ENCODE peak calls at places on chromosome 22, in ten cellular contexts. G is NCI-H146; R is stimulated activated CD4-positive, alpha-beta T cell treated with anti-CD3 and anti-CD28 coated beads, Interleukin-2, amount 100 ng/mL, for 24 hours; W is GM12865; S is neural progenitor cell; F is activated T-helper 9 cell treated with anti-CD3 and anti-CD28 coated beads, Interleukin-2, amount 50 U/mL, for 16 hours; Z is effector CD4-positive, alpha-beta T cell; E is activated CD8-positive, alpha-beta T cell treated with anti-CD3 and anti-CD28 coated beads, Interleukin-2, amount 10 ng/mL, durations not matched to agents 7 days and 5 days; B is heart left ventricle; X is skeletal muscle cell. L is an unnamed sample.

GRCh38 chr22:41403532-41404318 is 22.0 kb downstream of the TEF start:
- DNase-seq in E (peak), W (peak), G (peak), X (no peak), Z (peak), S (peak), R (peak), B (peak), F (peak), L (peak)

GRCh38 chr22:22022255-22022840 is 39.8 kb upstream of the TOP3B start:
- DNase-seq in G (no peak), R (no peak), S (no peak), W (no peak), X (no peak), F (no peak), B (no peak), E (no peak), Z (no peak), L (no peak)

GRCh38 chr22:49650336-49651241 is 177.1 kb downstream of the BRD1 start:
- DNase-seq in W (no peak), R (no peak), F (no peak), X (no peak), G (no peak), S (no peak), E (no peak), B (no peak), Z (no peak), L (no peak)

GRCh38 chr22:49999901-50000586 is 12.5 kb downstream of the IL17REL start:
- DNase-seq in X (no peak), F (no peak), G (no peak), S (no peak), Z (no peak), W (no peak), R (no peak), E (no peak), B (no peak), L (no peak)

GRCh38 chr22:43213066-43213465 is 26.1 kb upstream of the TTLL12 start:
- DNase-seq in Z (no peak), F (no peak), S (peak), E (no peak), G (no peak), X (no peak), B (no peak), W (no peak), R (no peak), L (no peak)

GRCh38 chr22:39097098-39098020 is at the start of gene APOBEC3H:
- DNase-seq in S (no peak), R (no peak), X (no peak), W (peak), F (no peak), B (no peak), G (no peak), E (peak), Z (no peak), L (no peak)

GRCh38 chr22:44752285-44753188 is at the start of gene ARHGAP8:
- DNase-seq in W (no peak), Z (no peak), X (no peak), F (no peak), R (no peak), E (no peak), S (peak), B (no peak), G (peak), L (no peak)

GRCh38 chr22:24153353-24153752 is 27.9 kb upstream of the SUSD2 start:
- DNase-seq in S (no peak), W (peak), F (no peak), E (peak), X (no peak), R (peak), Z (peak), B (no peak), G (no peak), L (no peak)

GRCh38 chr22:28019360-28019759 is 100.3 kb upstream of the PITPNB start:
- DNase-seq in E (no peak), F (no peak), B (no peak), R (no peak), X (no peak), S (no peak), W (no peak), Z (no peak), G (no peak), L (no peak)

GRCh38 chr22:35972559-35972958 is 56.1 kb downstream of the RBFOX2 start:
- DNase-seq in F (no peak), R (no peak), E (no peak), B (no peak), X (no peak), W (no peak), G (no peak), S (no peak), Z (no peak), L (no peak)

GRCh38 chr22:20205964-20206708 is 55.3 kb upstream of the CCDC188 start:
- DNase-seq in W (peak), G (no peak), R (peak), F (peak), Z (peak), B (peak), E (peak), X (peak), S (no peak), L (no peak)

GRCh38 chr22:19799322-19800190 is 39.0 kb downstream of the TBX1 start:
- DNase-seq in E (no peak), B (no peak), F (no peak), Z (no peak), R (no peak), G (no peak), X (peak), S (no peak), W (no peak), L (no peak)

GRCh38 chr22:23563111-23563510 is 17.0 kb downstream of the IGLL1 start:
- DNase-seq in E (no peak), F (no peak), S (no peak), R (no peak), W (no peak), Z (no peak), G (no peak), B (no peak), X (no peak), L (no peak)

GRCh38 chr22:50302564-50302963 is 4.9 kb downstream of the PLXNB2 start:
- DNase-seq in B (no peak), E (no peak), R (no peak), W (no peak), F (no peak), S (no peak), X (no peak), Z (no peak), G (no peak), L (no peak)

GRCh38 chr22:39482768-39483167 is 19.3 kb upstream of the MIEF1 start:
- DNase-seq in E (no peak), Z (no peak), B (no peak), S (peak), F (no peak), R (no peak), X (no peak), G (no peak), W (no peak), L (no peak)

GRCh38 chr22:46111645-46112306 is 38.5 kb upstream of the PPARA start:
- DNase-seq in E (no peak), W (no peak), X (no peak), B (no peak), Z (no peak), S (peak), F (no peak), G (peak), R (no peak), L (no peak)

GRCh38 chr22:38973289-38974169 is 8.6 kb upstream of the APOBEC3B start:
- DNase-seq in F (peak), W (peak), X (no peak), R (peak), Z (peak), B (no peak), E (peak), G (peak), S (peak), L (peak)

GRCh38 chr22:21634844-21635243 is 2.3 kb downstream of the CCDC116 start:
- DNase-seq in B (no peak), E (no peak), R (no peak), G (no peak), F (no peak), X (no peak), S (no peak), Z (no peak), W (no peak), L (no peak)

GRCh38 chr22:50523806-50524663 is 1.4 kb downstream of the SCO2 start:
- DNase-seq in Z (no peak), F (no peak), W (no peak), B (peak), X (no peak), E (no peak), R (no peak), S (no peak), G (peak), L (no peak)

GRCh38 chr22:33480118-33480517 is 421.9 kb upstream of the SYN3 start:
- DNase-seq in W (no peak), S (no peak), R (no peak), F (no peak), Z (no peak), X (no peak), E (no peak), B (no peak), G (no peak), L (no peak)

GRCh38 chr22:41772645-41773044 is 27.8 kb upstream of the CCDC134 start:
- DNase-seq in S (no peak), Z (no peak), G (no peak), B (no peak), R (no peak), F (no peak), X (no peak), E (no peak), W (no peak), L (no peak)

GRCh38 chr22:24768537-24769374 is 5.8 kb downstream of the PIWIL3 start:
- DNase-seq in X (peak), S (peak), B (peak), E (peak), W (peak), F (no peak), R (peak), Z (peak), G (peak), L (peak)

GRCh38 chr22:37485006-37485713 is 1.0 kb downstream of the MFNG start:
- DNase-seq in B (no peak), Z (peak), X (no peak), W (peak), F (peak), E (peak), S (no peak), G (no peak), R (peak), L (no peak)

GRCh38 chr22:37002633-37003032 is 16.6 kb downstream of the TST start:
- DNase-seq in Z (no peak), W (no peak), F (no peak), R (no peak), S (no peak), E (no peak), G (no peak), B (no peak), X (no peak), L (no peak)

GRCh38 chr22:20517841-20518592 is 10.6 kb downstream of the MED15 start:
- DNase-seq in X (no peak), B (no peak), W (no peak), G (no peak), S (no peak), E (no peak), Z (no peak), R (no peak), F (no peak), L (no peak)

GRCh38 chr22:47192651-47193437 is 430.4 kb downstream of the TBC1D22A start:
- DNase-seq in E (no peak), X (no peak), B (no peak), Z (no peak), F (no peak), G (peak), S (no peak), W (peak), R (no peak), L (peak)

GRCh38 chr22:17939579-17939978 is 84.8 kb downstream of the MICAL3 start:
- DNase-seq in G (no peak), E (no peak), X (no peak), F (no peak), R (no peak), Z (no peak), S (no peak), B (no peak), W (no peak), L (no peak)

GRCh38 chr22:49010086-49010863 is 817.4 kb downstream of the BRD1 start:
- DNase-seq in Z (no peak), X (no peak), S (no peak), E (peak), R (peak), F (no peak), B (no peak), W (no peak), G (no peak), L (no peak)

GRCh38 chr22:37849089-37849751 is at the start of gene EIF3L:
- DNase-seq in E (peak), S (peak), R (peak), X (peak), B (peak), Z (peak), F (peak), W (peak), G (peak), L (peak)

GRCh38 chr22:44091021-44091721 is 67.1 kb downstream of the PARVB start:
- DNase-seq in S (peak), X (no peak), F (no peak), E (peak), R (peak), G (no peak), W (peak), B (peak), Z (no peak), L (peak)

GRCh38 chr22:20530368-20531153 is 23.2 kb downstream of the MED15 start:
- DNase-seq in S (no peak), X (no peak), W (no peak), G (no peak), E (no peak), Z (no peak), R (no peak), F (no peak), B (no peak), L (no peak)

GRCh38 chr22:17113600-17113999 is 7.6 kb downstream of the TMEM121B start:
- DNase-seq in G (no peak), B (no peak), R (no peak), X (no peak), W (no peak), Z (no peak), F (no peak), S (no peak), E (no peak), L (no peak)

GRCh38 chr22:38455063-38455529 is at the start of gene KCNJ4:
- DNase-seq in S (no peak), Z (no peak), W (no peak), G (no peak), B (no peak), E (no peak), F (no peak), X (no peak), R (no peak), L (no peak)